ENCODE peak calls at places on chromosomes 13 and 19, in seven cellular contexts. T is GM13976, S is esophagus squamous epithelium, P is left lung, F is fibroblast of villous mesenchyme, N is ovary, B is AG04449. Z is an unnamed sample.

GRCh38 chr13:92303428-92303827 is 905.0 kb downstream of the GPC5 start:
- DNase-seq in T (no peak), S (no peak), P (no peak), F (peak), N (no peak), B (no peak), Z (no peak)

GRCh38 chr19:12937243-12938053 is 961 bp upstream of the CALR start:
- DNase-seq in T (no peak), S (no peak), P (peak), F (no peak), N (no peak), B (no peak), Z (peak)

GRCh38 chr19:22601906-22602630 is 32.1 kb upstream of the ZNF492 start:
- DNase-seq in T (no peak), S (no peak), P (no peak), F (no peak), N (no peak), B (no peak), Z (no peak)

GRCh38 chr13:18943273-18943672 is 238.4 kb downstream of the TUBA3C start:
- DNase-seq in T (no peak), S (no peak), P (no peak), F (no peak), N (no peak), B (no peak), Z (no peak)

GRCh38 chr13:59112375-59112774 is 1051.4 kb downstream of the DIAPH3 start:
- DNase-seq in T (no peak), S (no peak), P (no peak), F (peak), N (no peak), B (peak), Z (no peak)

GRCh38 chr13:20006206-20006605 is 47.7 kb downstream of the ZMYM2 start:
- DNase-seq in T (no peak), S (no peak), P (no peak), F (peak), N (no peak), B (no peak), Z (no peak)

GRCh38 chr19:15584541-15585115 is 30.4 kb upstream of the CYP4F8 start:
- DNase-seq in T (peak), S (no peak), P (peak), F (peak), N (peak), B (no peak), Z (peak)

GRCh38 chr19:6589711-6590457 is 1.1 kb downstream of the CD70 start:
- DNase-seq in T (no peak), S (no peak), P (no peak), F (no peak), N (no peak), B (no peak), Z (no peak)

GRCh38 chr19:41691268-41691970 is 3.3 kb upstream of the CEACAM7 start:
- DNase-seq in T (peak), S (no peak), P (no peak), F (no peak), N (no peak), B (no peak), Z (peak)

GRCh38 chr19:11365557-11366117 is 8.8 kb upstream of the SWSAP1 start:
- DNase-seq in T (no peak), S (no peak), P (no peak), F (no peak), N (no peak), B (no peak), Z (peak)

GRCh38 chr13:74288361-74288911 is 154.2 kb upstream of the KLF12 start:
- DNase-seq in T (no peak), S (no peak), P (no peak), F (no peak), N (peak), B (no peak), Z (peak)

GRCh38 chr13:22198656-22199217 is 527.9 kb downstream of the FGF9 start:
- DNase-seq in T (no peak), S (no peak), P (no peak), F (no peak), N (no peak), B (no peak), Z (no peak)

GRCh38 chr13:91922969-91923592 is 524.7 kb downstream of the GPC5 start:
- DNase-seq in T (no peak), S (no peak), P (no peak), F (no peak), N (no peak), B (no peak), Z (no peak)

GRCh38 chr19:33428627-33429013 is 55.1 kb downstream of the CEBPG start:
- DNase-seq in T (no peak), S (no peak), P (peak), F (no peak), N (no peak), B (no peak), Z (no peak)

GRCh38 chr19:48735031-48735615 is 5.3 kb downstream of the RASIP1 start:
- DNase-seq in T (no peak), S (no peak), P (no peak), F (no peak), N (no peak), B (no peak), Z (no peak)

GRCh38 chr13:79782541-79783216 is 301.7 kb downstream of the NDFIP2 start:
- DNase-seq in T (no peak), S (no peak), P (peak), F (peak), N (peak), B (no peak), Z (no peak)

GRCh38 chr19:18904334-18905057 is 8.5 kb upstream of the CERS1 start:
- DNase-seq in T (no peak), S (no peak), P (no peak), F (no peak), N (no peak), B (no peak), Z (no peak)

GRCh38 chr19:14432817-14433453 is at the start of gene PKN1:
- DNase-seq in T (peak), S (no peak), P (peak), F (peak), N (peak), B (no peak), Z (peak)

GRCh38 chr13:38862443-38862842 is 128.2 kb downstream of the STOML3 start:
- DNase-seq in T (peak), S (no peak), P (no peak), F (no peak), N (no peak), B (no peak), Z (peak)

GRCh38 chr19:39363909-39364457 is 21.8 kb downstream of the SAMD4B start:
- DNase-seq in T (no peak), S (no peak), P (no peak), F (peak), N (no peak), B (no peak), Z (no peak)

GRCh38 chr19:43422689-43423066 is 8.0 kb downstream of the TEX101 start:
- DNase-seq in T (no peak), S (no peak), P (no peak), F (no peak), N (no peak), B (no peak), Z (no peak)

GRCh38 chr19:14519245-14519859 is 1.2 kb upstream of the DNAJB1 start:
- DNase-seq in T (no peak), S (no peak), P (no peak), F (no peak), N (peak), B (no peak), Z (no peak)

GRCh38 chr13:37226966-37227365 is 121.5 kb upstream of the CSNK1A1L start:
- DNase-seq in T (no peak), S (no peak), P (no peak), F (no peak), N (no peak), B (peak), Z (no peak)

GRCh38 chr19:1468274-1469199 is 10.5 kb downstream of the C19orf25 start:
- DNase-seq in T (no peak), S (no peak), P (no peak), F (peak), N (no peak), B (no peak), Z (peak)

GRCh38 chr13:113083022-113083373 is 22.6 kb upstream of the F7 start:
- DNase-seq in T (no peak), S (no peak), P (no peak), F (no peak), N (no peak), B (no peak), Z (no peak)

GRCh38 chr13:113083402-113084061 is 22.1 kb upstream of the F7 start:
- DNase-seq in T (no peak), S (no peak), P (peak), F (no peak), N (no peak), B (no peak), Z (no peak)

GRCh38 chr13:113084943-113085540 is 20.5 kb upstream of the F7 start:
- DNase-seq in T (no peak), S (no peak), P (no peak), F (no peak), N (no peak), B (no peak), Z (no peak)

GRCh38 chr13:113086031-113086750 is 19.4 kb upstream of the F7 start:
- DNase-seq in T (no peak), S (no peak), P (no peak), F (no peak), N (no peak), B (no peak), Z (no peak)

GRCh38 chr13:113084094-113084942 is 21.3 kb upstream of the F7 start:
- DNase-seq in T (no peak), S (no peak), P (no peak), F (no peak), N (no peak), B (no peak), Z (no peak)
- TF ChIP-seq CTCF in T (no peak), S (no peak), P (no peak), F (peak), N (no peak), B (no peak), Z (no peak)

DNA sequence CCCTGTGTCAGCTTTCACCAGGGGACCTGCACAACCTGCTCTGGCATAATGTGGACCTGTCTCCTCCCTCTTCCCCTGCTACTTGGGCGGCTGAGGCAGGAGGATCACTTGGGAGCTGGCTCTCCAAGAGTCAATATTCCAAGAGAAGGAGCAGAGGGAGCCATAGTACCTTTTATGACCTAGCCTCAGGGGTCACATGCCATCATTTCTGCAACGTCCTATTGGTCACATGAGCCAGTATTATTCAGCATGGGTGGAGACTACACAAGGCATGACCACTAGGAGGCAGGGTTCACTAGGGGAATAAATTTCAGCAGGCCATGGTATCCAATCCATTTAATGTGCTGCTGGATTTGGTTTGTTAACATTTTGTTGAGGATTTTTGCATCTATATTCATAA is 12.0 kb upstream of the SHFL start:
- DNase-seq in T (peak), S (no peak), P (no peak), F (peak), N (no peak), B (no peak), Z (no peak)
- TF ChIP-seq CTCF in T (no peak), S (peak), P (no peak), F (peak), N (no peak), B (peak), Z (peak)

GRCh38 chr13:66216723-66217122 is 1013.4 kb downstream of the PCDH9 start:
- DNase-seq in T (no peak), S (no peak), P (no peak), F (no peak), N (no peak), B (no peak), Z (no peak)

GRCh38 chr13:66214467-66214866 is 1015.7 kb downstream of the PCDH9 start:
- DNase-seq in T (no peak), S (no peak), P (no peak), F (no peak), N (no peak), B (no peak), Z (no peak)

GRCh38 chr13:66219493-66219892 is 1010.6 kb downstream of the PCDH9 start:
- DNase-seq in T (no peak), S (no peak), P (no peak), F (no peak), N (no peak), B (no peak), Z (no peak)

GRCh38 chr13:66222127-66222526 is 1008.0 kb downstream of the PCDH9 start:
- DNase-seq in T (no peak), S (no peak), P (no peak), F (no peak), N (no peak), B (no peak), Z (no peak)

GRCh38 chr13:66218583-66218982 is 1011.6 kb downstream of the PCDH9 start:
- DNase-seq in T (no peak), S (no peak), P (no peak), F (no peak), N (no peak), B (no peak), Z (no peak)
- TF ChIP-seq CTCF in T (no peak), S (no peak), P (no peak), F (no peak), N (no peak), B (no peak), Z (no peak)

DNA sequence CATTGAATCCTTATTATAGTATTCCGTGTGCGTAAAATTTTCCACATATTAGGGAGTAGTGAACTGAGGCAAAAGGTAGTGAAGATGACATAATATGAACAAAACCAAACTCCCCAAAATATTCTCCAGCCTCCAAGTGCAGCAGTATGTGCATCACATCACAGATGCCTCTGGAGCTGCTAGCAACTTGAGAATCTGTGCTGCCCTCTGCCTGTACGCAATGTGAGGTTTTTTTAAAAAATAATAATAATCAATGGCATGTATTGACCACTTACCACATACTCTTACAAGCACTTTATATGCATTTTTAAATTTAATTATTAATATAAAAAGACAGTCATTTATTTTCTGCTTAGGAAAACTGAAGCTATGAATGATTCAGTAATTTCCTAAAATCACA is 583.0 kb upstream of the SPRY2 start:
- DNase-seq in T (no peak), S (no peak), P (no peak), F (no peak), N (no peak), B (no peak), Z (no peak)
- TF ChIP-seq CTCF in T (no peak), S (no peak), P (no peak), F (no peak), N (no peak), B (no peak), Z (no peak)